ENCODE peak calls at places on chromosomes 16 and 17, in ten cellular contexts. F, U, P, Y, M, D, X, C, K and O are unnamed samples.

GRCh38 chr17:61410555-61411089 is 11.0 kb downstream of the TBX2 start:
- DNase-seq in F (peak), U (peak), P (no peak), Y (peak), M (peak), D (peak), X (no peak), C (peak), K (peak), O (peak)

GRCh38 chr17:6303664-6304063 is 131.3 kb downstream of the AIPL1 start:
- DNase-seq in F (no peak), U (no peak), P (no peak), Y (no peak), M (no peak), D (peak), X (no peak), C (no peak), K (no peak), O (peak)

GRCh38 chr17:52212851-52213250 is 54.3 kb upstream of the CA10 start:
- DNase-seq in F (no peak), U (no peak), P (no peak), Y (no peak), M (no peak), D (no peak), X (no peak), C (no peak), K (no peak), O (no peak)

GRCh38 chr17:51580869-51581268 is 320.5 kb downstream of the UTP18 start:
- DNase-seq in F (no peak), U (no peak), P (no peak), Y (no peak), M (no peak), D (no peak), X (no peak), C (no peak), K (no peak), O (no peak)

GRCh38 chr16:57091200-57091989 is 988 bp upstream of the CPNE2 start:
- DNase-seq in F (no peak), U (no peak), P (no peak), Y (no peak), M (no peak), D (peak), X (no peak), C (no peak), K (no peak), O (no peak)

GRCh38 chr17:11997972-11998233 is 628 bp upstream of the ZNF18 start:
- DNase-seq in F (no peak), U (no peak), P (no peak), Y (no peak), M (no peak), D (no peak), X (no peak), C (no peak), K (no peak), O (no peak)

GRCh38 chr16:14004719-14005315 is 66.3 kb upstream of the MRTFB start:
- DNase-seq in F (no peak), U (no peak), P (no peak), Y (no peak), M (no peak), D (no peak), X (no peak), C (no peak), K (no peak), O (no peak)

GRCh38 chr17:82461827-82462524 is 3.4 kb downstream of the NARF start:
- DNase-seq in F (no peak), U (no peak), P (no peak), Y (no peak), M (no peak), D (no peak), X (no peak), C (no peak), K (no peak), O (no peak)

GRCh38 chr17:28406478-28406824 is 439 bp upstream of the SLC46A1 start:
- DNase-seq in F (no peak), U (no peak), P (no peak), Y (no peak), M (no peak), D (no peak), X (no peak), C (no peak), K (peak), O (no peak)

GRCh38 chr16:72876221-72876620 is 171.7 kb downstream of the ZFHX3 start:
- DNase-seq in F (no peak), U (no peak), P (no peak), Y (no peak), M (no peak), D (no peak), X (no peak), C (peak), K (no peak), O (peak)

GRCh38 chr17:72514888-72515287 is 394.1 kb downstream of the SOX9 start:
- DNase-seq in F (no peak), U (no peak), P (peak), Y (no peak), M (no peak), D (no peak), X (no peak), C (peak), K (no peak), O (no peak)

GRCh38 chr17:4514206-4514605 is 15.5 kb downstream of the SPNS2 start:
- DNase-seq in F (no peak), U (no peak), P (no peak), Y (no peak), M (no peak), D (no peak), X (no peak), C (no peak), K (no peak), O (no peak)

GRCh38 chr16:19330801-19331484 is 45.4 kb downstream of the CLEC19A start:
- DNase-seq in F (no peak), U (no peak), P (peak), Y (no peak), M (no peak), D (no peak), X (no peak), C (no peak), K (no peak), O (no peak)

GRCh38 chr17:51029568-51030463 is 90.9 kb downstream of the SPAG9 start:
- DNase-seq in F (no peak), U (peak), P (no peak), Y (no peak), M (no peak), D (no peak), X (no peak), C (no peak), K (no peak), O (no peak)

GRCh38 chr16:15972046-15972868 is 22.8 kb downstream of the ABCC1 start:
- DNase-seq in F (no peak), U (no peak), P (no peak), Y (no peak), M (no peak), D (no peak), X (no peak), C (no peak), K (no peak), O (no peak)

GRCh38 chr16:2331199-2331931 is 9.2 kb downstream of the ABCA3 start:
- DNase-seq in F (no peak), U (no peak), P (no peak), Y (no peak), M (no peak), D (no peak), X (no peak), C (no peak), K (no peak), O (no peak)

GRCh38 chr17:37191219-37191618 is 184.6 kb upstream of the C17orf78 start:
- DNase-seq in F (no peak), U (no peak), P (no peak), Y (no peak), M (no peak), D (no peak), X (no peak), C (peak), K (no peak), O (no peak)

GRCh38 chr17:37610971-37611370 is 1.8 kb upstream of the SYNRG start:
- DNase-seq in F (no peak), U (no peak), P (no peak), Y (no peak), M (no peak), D (no peak), X (no peak), C (no peak), K (no peak), O (no peak)

GRCh38 chr16:68548947-68549346 is 9.9 kb downstream of the ZFP90 start:
- DNase-seq in F (no peak), U (peak), P (no peak), Y (peak), M (peak), D (no peak), X (no peak), C (no peak), K (no peak), O (peak)

GRCh38 chr17:78108726-78109488 is 19.6 kb downstream of the TMC6 start:
- DNase-seq in F (no peak), U (no peak), P (no peak), Y (no peak), M (no peak), D (no peak), X (no peak), C (no peak), K (no peak), O (no peak)

GRCh38 chr16:79610771-79611170 is 10.2 kb upstream of the MAF start:
- DNase-seq in F (no peak), U (no peak), P (no peak), Y (no peak), M (no peak), D (no peak), X (no peak), C (no peak), K (no peak), O (no peak)

GRCh38 chr17:2485543-2485942 is 26.1 kb downstream of the METTL16 start:
- DNase-seq in F (no peak), U (no peak), P (no peak), Y (no peak), M (no peak), D (no peak), X (no peak), C (no peak), K (no peak), O (no peak)

GRCh38 chr17:2780256-2780655 is 16.0 kb upstream of the RAP1GAP2 start:
- DNase-seq in F (no peak), U (no peak), P (no peak), Y (no peak), M (no peak), D (no peak), X (no peak), C (no peak), K (no peak), O (no peak)

GRCh38 chr17:72901098-72901497 is 191.4 kb downstream of the SLC39A11 start:
- DNase-seq in F (no peak), U (no peak), P (no peak), Y (no peak), M (no peak), D (no peak), X (no peak), C (no peak), K (no peak), O (no peak)

GRCh38 chr17:19254651-19255050 is 17.5 kb downstream of the EPN2 start:
- DNase-seq in F (no peak), U (no peak), P (no peak), Y (no peak), M (no peak), D (no peak), X (no peak), C (no peak), K (no peak), O (no peak)